ENCODE peak calls at places on chromosomes 6 and 20, in five cellular contexts. W, T, Q, D and G are unnamed samples.

GRCh38 chr20:32524871-32525501 is 60.1 kb downstream of the NOL4L start:
- DNase-seq in T (no peak), D (peak; percentile 53), W (no peak), Q (peak; percentile 68), G (peak; percentile 92)

GRCh38 chr6:76342611-76343160 is 270.2 kb upstream of the IMPG1 start:
- DNase-seq in D (no peak), T (no peak), Q (no peak), W (no peak), G (no peak)

GRCh38 chr20:41507851-41508250 is 110.3 kb downstream of the CHD6 start:
- DNase-seq in T (no peak), Q (no peak), W (no peak), D (no peak), G (no peak)

GRCh38 chr6:170160031-170160627 is 130.7 kb downstream of the DLL1 start:
- DNase-seq in W (peak; percentile 68), Q (peak; percentile 42), D (no peak), T (no peak), G (no peak)

GRCh38 chr6:135870722-135871121 is 19.2 kb downstream of the PDE7B start:
- DNase-seq in W (no peak), T (no peak), Q (no peak), D (no peak), G (no peak)

GRCh38 chr20:62712606-62713005 is 4.0 kb downstream of the NTSR1 start:
- DNase-seq in Q (no peak), W (no peak), T (no peak), D (no peak), G (no peak)

GRCh38 chr20:24418731-24419130 is 50.7 kb upstream of the SYNDIG1 start:
- DNase-seq in T (no peak), D (no peak), W (no peak), Q (no peak), G (no peak)

GRCh38 chr6:135938588-135939215 is 87.2 kb downstream of the PDE7B start:
- DNase-seq in D (no peak), W (peak; percentile 1), T (peak; percentile 17), Q (no peak), G (no peak)

GRCh38 chr20:55744896-55745295 is 260.4 kb downstream of the CBLN4 start:
- DNase-seq in W (no peak), T (no peak), Q (no peak), D (no peak), G (no peak)

GRCh38 chr6:30818426-30818841 is 65.9 kb upstream of the DDR1 start:
- DNase-seq in T (peak; percentile 69), D (no peak), W (no peak), Q (no peak), G (no peak)

GRCh38 chr6:54014440-54014839 is 96.8 kb upstream of the MLIP start:
- DNase-seq in T (no peak), D (no peak), Q (no peak), W (no peak), G (no peak)

GRCh38 chr6:10585232-10585887 is 64.2 kb downstream of the GCNT2 start:
- DNase-seq in D (no peak), W (no peak), Q (no peak), T (no peak), G (no peak)

GRCh38 chr6:33787336-33787953 is 1.5 kb downstream of the LEMD2 start:
- DNase-seq in Q (no peak), W (no peak), T (no peak), D (peak; percentile 33), G (no peak)

GRCh38 chr6:90484903-90485302 is 102.0 kb downstream of the MAP3K7 start:
- DNase-seq in T (no peak), W (no peak), Q (no peak), D (no peak), G (no peak)

GRCh38 chr6:106125925-106126435 is 39.8 kb downstream of the PRDM1 start:
- DNase-seq in D (no peak), Q (no peak), W (no peak), T (no peak), G (no peak)

GRCh38 chr20:22771706-22772105 is 187.3 kb upstream of the FOXA2 start:
- DNase-seq in T (no peak), W (no peak), Q (no peak), D (no peak), G (no peak)

GRCh38 chr6:760982-761955 is 68.3 kb upstream of the EXOC2 start:
- DNase-seq in T (no peak), Q (no peak), W (no peak), D (no peak), G (no peak)

GRCh38 chr20:51696304-51697118 is 71.7 kb downstream of the ATP9A start:
- DNase-seq in Q (no peak), T (no peak), W (no peak), D (no peak), G (no peak)

GRCh38 chr6:4603291-4603690 is 172.9 kb upstream of the CDYL start:
- DNase-seq in Q (peak; percentile 62), W (no peak), T (no peak), D (no peak), G (peak; percentile 77)

GRCh38 chr6:170031684-170032121 is 259.2 kb downstream of the DLL1 start:
- DNase-seq in D (no peak), W (no peak), Q (peak; percentile 42), T (no peak), G (peak; percentile 26)

GRCh38 chr6:12637960-12638641 is 78.5 kb upstream of the PHACTR1 start:
- DNase-seq in Q (peak; percentile 61), D (peak; percentile 11), W (peak; percentile 27), T (peak; percentile 40), G (peak; percentile 76)

GRCh38 chr6:43047998-43048397 is 5.7 kb downstream of the CUL7 start:
- DNase-seq in W (no peak), T (no peak), D (no peak), Q (no peak), G (no peak)

GRCh38 chr6:33433560-33434191 is 13.8 kb downstream of the SYNGAP1 start:
- DNase-seq in T (no peak), D (no peak), W (no peak), Q (no peak), G (no peak)

GRCh38 chr6:96227135-96227534 is 211.4 kb downstream of the FUT9 start:
- DNase-seq in D (no peak), W (no peak), Q (no peak), T (no peak), G (no peak)

GRCh38 chr20:44956410-44956809 is 3.8 kb downstream of the TOMM34 start:
- DNase-seq in T (no peak), Q (no peak), W (no peak), D (peak; percentile 50), G (no peak)

GRCh38 chr6:163585932-163586437 is 171.5 kb downstream of the QKI start:
- DNase-seq in W (no peak), T (peak; percentile 63), D (no peak), Q (peak; percentile 66), G (no peak)

GRCh38 chr20:63811491-63811875 is 19.6 kb downstream of the ZBTB46 start:
- DNase-seq in D (no peak), Q (no peak), W (no peak), T (no peak), G (no peak)

GRCh38 chr6:166419268-166419667 is 36.5 kb upstream of the MPC1 start:
- DNase-seq in Q (no peak), W (peak; percentile 47), D (no peak), T (no peak), G (no peak)

GRCh38 chr6:169851641-169852503 is 100.5 kb downstream of the ERMARD start:
- DNase-seq in T (no peak), W (no peak), Q (no peak), D (no peak), G (no peak)

GRCh38 chr6:126891158-126891557 is 227.3 kb upstream of the RSPO3 start:
- DNase-seq in D (no peak), T (no peak), W (no peak), Q (no peak), G (no peak)
- H3K27ac ChIP-seq in D (no peak overlapping the region), T (no peak overlapping the region), W (no peak overlapping the region), Q (no peak overlapping the region), G (no peak overlapping the region)

DNA sequence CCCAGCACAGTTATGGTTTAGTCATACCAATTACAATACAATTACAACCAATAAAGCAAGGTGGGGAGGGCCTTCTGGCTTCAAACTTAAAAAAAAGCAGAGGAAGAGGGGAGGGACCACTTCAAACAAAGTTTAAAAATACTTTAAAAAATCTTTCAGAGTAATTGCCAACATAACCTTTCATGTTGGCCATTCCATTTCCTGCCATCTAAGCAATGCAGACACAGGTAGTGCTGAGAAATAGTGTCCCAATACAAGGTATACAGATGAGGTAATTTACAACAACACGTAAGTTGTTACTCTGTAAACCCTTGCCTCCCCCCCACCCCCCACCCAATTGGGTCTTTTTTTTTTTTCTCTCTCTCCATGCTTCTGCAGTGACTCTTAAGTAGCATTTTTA is 18.8 kb upstream of the TBC1D20 start:
- DNase-seq in D (no peak), W (no peak), T (no peak), Q (no peak), G (no peak)
- H3K4me3 ChIP-seq in D (no peak overlapping the region), W (no peak overlapping the region), T (no peak overlapping the region), Q (no peak overlapping the region), G (no peak overlapping the region)

GRCh38 chr6:48048460-48049146 is 62.4 kb downstream of the PTCHD4 start:
- DNase-seq in W (no peak), D (no peak), Q (no peak), T (no peak), G (no peak)
- H3K27ac ChIP-seq in W (no peak overlapping the region), D (no peak overlapping the region), Q (no peak overlapping the region), T (no peak overlapping the region), G (no peak overlapping the region)

GRCh38 chr20:36126836-36127529 is 27.6 kb upstream of the EPB41L1 start:
- DNase-seq in Q (no peak), W (no peak), T (no peak), D (no peak), G (no peak)
- H3K4me3 ChIP-seq in Q (no peak overlapping the region), W (no peak overlapping the region), T (no peak overlapping the region), D (no peak overlapping the region), G (no peak overlapping the region)

GRCh38 chr6:149387787-149388512 is 12.1 kb upstream of the SUMO4 start:
- DNase-seq in D (peak; percentile 34), T (no peak), W (no peak), Q (no peak), G (no peak)
- H3K27ac ChIP-seq in D (no peak overlapping the region), T (no peak overlapping the region), W (no peak overlapping the region), Q (no peak overlapping the region), G (no peak overlapping the region)

GRCh38 chr6:158559895-158560786 is at the start of gene TMEM181:
- DNase-seq in D (peak; percentile 76), W (peak; percentile 92), Q (peak; percentile 92), T (peak; percentile 76), G (peak; percentile 96)

GRCh38 chr6:158559338-158559894 is 475 bp upstream of the TMEM181 start:
- DNase-seq in D (no peak), T (no peak), W (no peak), Q (no peak), G (no peak)

GRCh38 chr6:158560787-158561246 is 926 bp downstream of the TMEM181 start:
- DNase-seq in D (peak; percentile 14), W (peak; percentile 16), Q (peak; percentile 58), T (no peak), G (peak; percentile 59)

GRCh38 chr6:158561247-158561884 is 1.5 kb downstream of the TMEM181 start:
- DNase-seq in T (no peak), Q (no peak), D (no peak), W (peak; percentile 6), G (no peak)

GRCh38 chr6:158561938-158562337 is 2.0 kb downstream of the TMEM181 start:
- DNase-seq in T (no peak), Q (no peak), W (no peak), D (no peak), G (no peak)
- H3K4me3 ChIP-seq in T (no peak overlapping the region), Q (no peak overlapping the region), W (no peak overlapping the region), D (no peak overlapping the region), G (no peak overlapping the region)